ENCODE peak calls at places on chromosomes 11 and 22, in five cellular contexts. I, N, Z, M and J are unnamed samples.

GRCh38 chr11:9757809-9758675 is 94.2 kb downstream of the SWAP70 start:
- DNase-seq in M (peak), N (peak), I (no peak), Z (peak), J (peak)

GRCh38 chr11:134346976-134347350 is 15.2 kb downstream of the GLB1L2 start:
- DNase-seq in N (no peak), I (no peak), M (peak), Z (no peak), J (no peak)

GRCh38 chr11:120510406-120511115 is 987 bp upstream of the GRIK4 start:
- DNase-seq in Z (no peak), M (no peak), N (no peak), I (no peak), J (no peak)

GRCh38 chr22:19770349-19771220 is 10.0 kb downstream of the TBX1 start:
- DNase-seq in N (no peak), M (no peak), I (no peak), Z (no peak), J (no peak)

GRCh38 chr11:11662578-11662977 is 40.8 kb upstream of the GALNT18 start:
- DNase-seq in M (no peak), I (peak), N (no peak), Z (no peak), J (no peak)

GRCh38 chr22:42939941-42940653 is 74.9 kb downstream of the PACSIN2 start:
- DNase-seq in M (no peak), Z (peak), N (no peak), I (no peak), J (peak)

GRCh38 chr11:85826096-85826855 is 15.3 kb upstream of the SYTL2 start:
- DNase-seq in I (no peak), N (peak), M (no peak), Z (no peak), J (no peak)

GRCh38 chr22:49979587-49980264 is 19.2 kb downstream of the PIM3 start:
- DNase-seq in I (no peak), Z (peak), N (peak), M (peak), J (no peak)

GRCh38 chr11:3152471-3153110 is 12.5 kb downstream of the OSBPL5 start:
- DNase-seq in Z (no peak), M (no peak), I (no peak), N (no peak), J (no peak)

GRCh38 chr22:37454857-37455686 is 27.8 kb upstream of the ELFN2 start:
- DNase-seq in N (peak), I (no peak), M (no peak), Z (peak), J (peak)

GRCh38 chr11:114179234-114179941 is 116.8 kb upstream of the NNMT start:
- DNase-seq in N (peak), Z (no peak), M (no peak), I (no peak), J (no peak)

GRCh38 chr11:85930879-85931366 is 75.7 kb downstream of the CCDC83 start:
- DNase-seq in N (no peak), M (no peak), Z (peak), I (no peak), J (no peak)

GRCh38 chr22:38032681-38033521 is 24.3 kb upstream of the PICK1 start:
- DNase-seq in N (peak), Z (peak), I (no peak), M (no peak), J (no peak)

DNA sequence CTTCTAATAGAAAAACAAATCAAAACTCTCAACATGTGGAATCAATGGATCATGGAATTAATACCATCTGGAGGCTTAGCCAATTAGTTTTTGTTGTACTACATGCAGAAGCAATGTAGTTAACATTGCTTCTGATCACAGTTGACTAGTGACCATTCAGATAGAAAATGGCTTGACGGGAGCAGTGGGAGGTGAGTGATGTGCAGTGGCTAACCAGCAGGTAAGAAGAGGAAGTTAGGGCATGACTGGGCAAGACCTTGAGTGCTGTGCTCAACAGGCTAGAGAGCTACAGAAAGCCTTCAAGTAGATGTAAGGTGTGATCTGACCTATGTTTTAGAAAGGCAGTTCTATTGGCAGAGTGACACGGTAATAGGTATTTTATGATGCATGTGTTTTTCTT is 60.7 kb upstream of the ALKBH3 start:
- DNase-seq in N (no peak), M (no peak), Z (no peak), I (peak), J (no peak)
- TF ChIP-seq RAD21 in N (no peak), M (no peak), Z (no peak), I (no peak), J (no peak)

GRCh38 chr11:24496728-24497396 is at the start of gene LUZP2:
- DNase-seq in M (peak), I (no peak), Z (no peak), N (no peak), J (no peak)
- TF ChIP-seq EZH2 in M (peak), I (no peak), Z (no peak), N (no peak), J (no peak)

GRCh38 chr11:84247931-84248330 is 961.8 kb upstream of the CCDC90B start:
- DNase-seq in M (no peak), I (no peak), Z (no peak), N (no peak), J (no peak)
- TF ChIP-seq RAD21 in M (no peak), I (no peak), Z (no peak), N (no peak), J (no peak)

DNA sequence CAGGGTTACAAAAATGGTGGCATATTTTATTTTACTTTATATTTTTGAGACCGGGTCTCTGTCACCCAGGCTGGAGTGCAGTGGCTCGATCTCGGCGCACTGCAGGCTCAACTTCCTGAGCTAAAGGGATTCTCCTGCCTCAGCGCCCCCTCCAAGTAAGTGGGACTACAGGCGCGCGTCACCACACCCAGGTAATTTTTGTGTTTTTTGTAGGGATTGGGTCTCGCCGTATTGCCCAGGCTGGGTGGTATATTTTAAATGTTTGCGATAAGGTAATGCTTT is 652 bp upstream of the FOSL1 start:
- DNase-seq in I (no peak), Z (no peak), M (no peak), N (no peak), J (no peak)
- TF ChIP-seq EZH2 in I (no peak), Z (no peak), M (no peak), N (no peak), J (no peak)

GRCh38 chr11:79209540-79210266 is 231.1 kb downstream of the TENM4 start:
- DNase-seq in N (no peak), Z (no peak), M (no peak), I (no peak), J (no peak)
- TF ChIP-seq RAD21 in N (no peak), Z (no peak), M (no peak), I (no peak), J (no peak)

GRCh38 chr22:41429946-41430332 is 16.7 kb downstream of the TOB2 start:
- DNase-seq in I (no peak), N (no peak), M (no peak), Z (no peak), J (no peak)
- TF ChIP-seq EZH2 in I (no peak), N (no peak), M (no peak), Z (no peak), J (no peak)

GRCh38 chr22:36351921-36352774 is 35.6 kb downstream of the MYH9 start:
- DNase-seq in I (no peak), Z (peak), N (no peak), M (no peak), J (no peak)
- TF ChIP-seq RAD21 in I (no peak), Z (no peak), N (no peak), M (no peak), J (no peak)

GRCh38 chr22:26958378-26958777 is 301.0 kb downstream of the MIAT start:
- DNase-seq in I (no peak), N (no peak), Z (no peak), M (no peak), J (no peak)

GRCh38 chr22:26956346-26956745 is 299.0 kb downstream of the MIAT start:
- DNase-seq in M (no peak), N (no peak), I (no peak), Z (no peak), J (no peak)

GRCh38 chr22:26952654-26953379 is 295.4 kb downstream of the MIAT start:
- DNase-seq in I (no peak), N (no peak), M (peak), Z (no peak), J (no peak)

GRCh38 chr22:26953380-26953807 is 296.0 kb downstream of the MIAT start:
- DNase-seq in N (no peak), M (peak), I (no peak), Z (no peak), J (no peak)

DNA sequence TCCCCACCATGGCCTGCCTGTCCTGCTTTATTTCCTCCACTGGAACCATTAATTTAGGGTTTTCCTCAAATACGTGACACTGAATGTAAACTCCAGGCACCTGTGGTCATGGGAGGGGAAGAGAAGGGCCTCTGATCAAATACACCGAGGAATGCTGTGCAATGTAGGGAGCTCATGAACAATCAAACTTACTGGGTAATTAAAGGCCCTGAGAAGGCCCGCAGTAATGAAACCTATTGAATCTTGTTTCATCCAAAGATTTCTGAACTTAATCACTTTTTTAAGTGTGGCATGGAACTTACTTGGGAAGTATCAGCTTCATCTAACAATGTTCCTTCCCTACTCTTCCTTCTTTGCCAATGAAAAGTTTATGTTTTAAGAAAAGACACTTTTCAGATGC is 299.8 kb downstream of the MIAT start:
- DNase-seq in Z (no peak), I (no peak), M (no peak), N (no peak), J (no peak)
- TF ChIP-seq EZH2 in Z (no peak), I (no peak), M (no peak), N (no peak), J (no peak)

GRCh38 chr11:105179542-105180278 is 40.1 kb upstream of the CARD18 start:
- DNase-seq in Z (peak), M (no peak), I (no peak), N (no peak), J (no peak)

GRCh38 chr11:105177658-105178057 is 38.1 kb upstream of the CARD18 start:
- DNase-seq in N (no peak), Z (no peak), M (no peak), I (no peak), J (no peak)

GRCh38 chr11:105181521-105181920 is 42.0 kb upstream of the CARD18 start:
- DNase-seq in Z (no peak), N (no peak), M (no peak), I (no peak), J (no peak)

DNA sequence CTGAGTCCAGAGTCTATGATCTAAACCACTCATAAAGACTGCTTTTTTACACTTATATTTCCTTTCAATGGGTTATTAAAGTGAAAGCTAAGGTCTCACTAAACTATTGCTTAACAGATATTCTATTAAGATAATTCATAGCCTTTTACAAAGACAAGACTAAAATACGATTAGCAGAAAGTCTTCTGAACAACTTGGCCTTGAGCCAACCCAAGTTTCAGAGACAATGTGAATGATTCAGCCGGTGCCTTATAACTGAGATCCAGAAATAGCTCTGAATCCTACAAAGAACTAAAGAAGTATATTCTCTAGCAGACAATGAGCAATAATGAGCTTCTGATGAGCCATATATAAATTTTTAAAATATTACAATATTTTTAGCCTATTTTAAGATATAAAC is 41.5 kb upstream of the CARD18 start:
- DNase-seq in Z (no peak), I (no peak), N (no peak), M (no peak), J (no peak)
- TF ChIP-seq RAD21 in Z (no peak), I (no peak), N (no peak), M (no peak), J (no peak)